ENCODE peak calls at places on chromosomes 12 and 14, in seven cellular contexts. P is colonic mucosa; S is Jurkat, Clone E6-1; W is CD8-positive, alpha-beta memory T cell; Y is A549; F is hepatocyte; X is GM23338. B is an unnamed sample.

GRCh38 chr12:94811611-94812010 is 161.3 kb upstream of the TMCC3 start:
- DNase-seq in P (no peak), S (no peak), W (no peak), Y (no peak), F (no peak), X (no peak), B (no peak)

GRCh38 chr12:93902736-93903562 is 225.8 kb downstream of the CRADD start:
- DNase-seq in P (peak; percentile 49), S (no peak), W (no peak), Y (no peak), F (peak; percentile 58), X (no peak), B (no peak)

GRCh38 chr12:29041621-29042020 is 107.5 kb upstream of the FAR2 start:
- DNase-seq in P (no peak), S (no peak), W (no peak), Y (peak; percentile 27), F (peak; percentile 59), X (no peak), B (no peak)

GRCh38 chr14:59918824-59919581 is 941 bp upstream of the LRRC9 start:
- DNase-seq in P (no peak), S (peak; percentile 68), W (no peak), Y (peak; percentile 35), F (peak; percentile 53), X (peak; percentile 43), B (peak; percentile 10)

GRCh38 chr12:111656016-111656415 is 29.7 kb downstream of the BRAP start:
- DNase-seq in P (no peak), S (no peak), W (no peak), Y (no peak), F (no peak), X (no peak), B (no peak)

GRCh38 chr12:30450872-30451271 is 244.8 kb downstream of the IPO8 start:
- DNase-seq in P (no peak), S (no peak), W (no peak), Y (no peak), F (no peak), X (no peak), B (no peak)

GRCh38 chr12:26347300-26347699 is 151.9 kb downstream of the SSPN start:
- DNase-seq in P (no peak), S (no peak), W (no peak), Y (no peak), F (no peak), X (no peak), B (no peak)

GRCh38 chr12:123389560-123390351 is 5.8 kb downstream of the KMT5A start:
- DNase-seq in P (peak; percentile 76), S (no peak), W (no peak), Y (no peak), F (peak; percentile 72), X (peak; percentile 74), B (peak; percentile 43)

GRCh38 chr14:101825797-101826196 is 64.3 kb downstream of the PPP2R5C start:
- DNase-seq in P (no peak), S (no peak), W (no peak), Y (no peak), F (no peak), X (no peak), B (no peak)

GRCh38 chr12:42119085-42119633 is 25.5 kb downstream of the GXYLT1 start:
- DNase-seq in P (no peak), S (no peak), W (no peak), Y (no peak), F (no peak), X (no peak), B (no peak)

GRCh38 chr14:24309538-24310386 is at the start of gene LTB4R2:
- DNase-seq in P (no peak), S (no peak), W (no peak), Y (no peak), F (no peak), X (no peak), B (no peak)
- H3K4me3 ChIP-seq in P (peak within 1 kb of the TSS; percentile 50), S (no peak within 1 kb of the TSS), W (peak within 1 kb of the TSS; percentile 58), Y (no peak within 1 kb of the TSS), F (no peak within 1 kb of the TSS), X (peak within 1 kb of the TSS; percentile 51), B (no peak within 1 kb of the TSS)

DNA sequence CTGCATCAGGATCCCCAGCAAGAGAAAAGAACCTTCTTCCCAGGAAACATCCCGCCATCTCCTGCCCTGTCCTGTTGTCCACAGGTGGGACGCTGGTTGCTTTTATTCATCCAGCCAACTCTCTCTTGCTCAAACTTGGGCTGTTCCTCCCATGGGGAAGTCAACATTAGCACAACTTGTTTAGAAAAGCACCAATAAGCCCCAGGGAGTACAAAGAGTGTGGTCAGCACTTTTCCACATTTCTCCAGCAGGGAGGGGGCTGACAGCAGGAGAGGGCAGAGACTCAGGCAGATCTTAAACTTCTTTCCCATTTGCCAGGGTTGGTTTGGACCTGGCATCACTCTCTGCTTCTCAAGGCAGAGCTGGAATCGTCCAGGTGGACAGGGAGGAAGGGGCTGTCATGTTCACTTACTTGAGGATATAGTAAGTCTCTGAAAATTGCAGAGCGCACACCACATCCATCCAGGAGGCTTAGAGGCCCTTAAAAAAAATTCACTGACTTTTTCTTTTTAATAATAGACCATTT is 74.9 kb downstream of the RBM19 start:
- DNase-seq in P (no peak), S (no peak), W (no peak), Y (no peak), F (no peak), X (no peak), B (no peak)
- H3K4me3 ChIP-seq in P (no peak overlapping the region), S (no peak overlapping the region), W (no peak overlapping the region), Y (no peak overlapping the region), F (no peak overlapping the region), X (no peak overlapping the region), B (no peak overlapping the region)

GRCh38 chr14:89617142-89617460 is 200.1 kb upstream of the FOXN3 start:
- DNase-seq in P (no peak), S (no peak), W (no peak), Y (no peak), F (no peak), X (no peak), B (no peak)
- H3K4me3 ChIP-seq in P (no peak overlapping the region), S (peak overlapping the region; percentile 71), W (peak overlapping the region; percentile 82), Y (no peak overlapping the region), F (peak overlapping the region; percentile 48), X (peak overlapping the region; percentile 67), B (peak overlapping the region; percentile 81)

GRCh38 chr14:34222867-34223266 is 239.2 kb downstream of the SPTSSA start:
- DNase-seq in P (no peak), S (no peak), W (no peak), Y (no peak), F (no peak), X (peak; percentile 5), B (no peak)

GRCh38 chr14:34219661-34220060 is 242.4 kb downstream of the SPTSSA start:
- DNase-seq in P (no peak), S (no peak), W (no peak), Y (no peak), F (no peak), X (no peak), B (no peak)

GRCh38 chr14:34222122-34222521 is 239.9 kb downstream of the SPTSSA start:
- DNase-seq in P (no peak), S (no peak), W (no peak), Y (peak; percentile 33), F (no peak), X (no peak), B (no peak)

GRCh38 chr14:34220311-34220710 is 241.7 kb downstream of the SPTSSA start:
- DNase-seq in P (no peak), S (no peak), W (no peak), Y (no peak), F (no peak), X (no peak), B (no peak)

GRCh38 chr14:34220921-34221320 is 241.1 kb downstream of the SPTSSA start:
- DNase-seq in P (no peak), S (no peak), W (no peak), Y (no peak), F (no peak), X (peak; percentile 14), B (no peak)
- H3K4me3 ChIP-seq in P (no peak overlapping the region), S (no peak overlapping the region), W (no peak overlapping the region), Y (no peak overlapping the region), F (no peak overlapping the region), X (no peak overlapping the region), B (no peak overlapping the region)

GRCh38 chr12:27521066-27521465 is 2.9 kb upstream of the PPFIBP1 start:
- DNase-seq in P (no peak), S (no peak), W (no peak), Y (no peak), F (no peak), X (peak; percentile 66), B (no peak)
- H3K4me3 ChIP-seq in P (no peak overlapping the region), S (no peak overlapping the region), W (no peak overlapping the region), Y (no peak overlapping the region), F (no peak overlapping the region), X (no peak overlapping the region), B (no peak overlapping the region)

DNA sequence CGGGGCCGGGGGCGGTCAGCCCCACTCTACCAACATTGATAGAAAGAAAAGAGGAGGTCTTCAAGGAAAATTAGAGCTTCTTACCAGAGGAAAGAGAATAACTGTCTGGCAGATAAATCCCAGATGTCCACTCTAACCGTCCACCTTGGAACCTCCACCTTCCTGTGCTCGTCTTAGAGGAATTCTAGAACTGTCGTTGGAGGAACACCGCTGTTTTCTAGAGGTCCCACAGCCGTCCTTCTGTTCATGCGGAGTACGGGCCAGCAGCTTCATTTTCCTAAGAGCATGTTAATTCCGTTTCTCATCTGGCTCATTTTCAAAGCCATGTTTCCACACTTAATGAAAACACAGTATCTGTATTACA is 107.9 kb upstream of the ESRRB start:
- DNase-seq in P (no peak), S (no peak), W (no peak), Y (no peak), F (no peak), X (no peak), B (no peak)
- H3K4me3 ChIP-seq in P (peak overlapping the region; percentile 33), S (no peak overlapping the region), W (no peak overlapping the region), Y (no peak overlapping the region), F (peak overlapping the region; percentile 9), X (peak overlapping the region; percentile 46), B (no peak overlapping the region)

DNA sequence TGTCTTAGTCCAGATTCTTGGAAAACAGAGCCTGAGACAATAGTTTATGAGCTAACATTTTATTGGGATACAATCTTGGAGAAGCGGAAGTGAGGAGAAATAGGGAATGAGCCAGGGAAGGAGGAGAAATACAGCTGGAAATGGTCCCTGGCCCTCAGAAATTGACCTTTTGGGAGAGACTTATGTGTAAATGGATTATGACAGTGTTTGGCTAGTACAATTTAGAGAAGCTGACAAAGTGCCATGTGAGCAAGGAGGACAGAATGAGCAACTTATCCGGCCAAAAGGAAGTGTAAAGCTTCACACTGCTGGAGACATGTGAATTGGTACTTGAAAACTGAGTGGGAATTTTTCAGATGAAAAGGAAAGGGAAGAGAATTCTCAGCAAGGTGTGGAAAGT is 2.9 kb downstream of the GLIPR1 start:
- DNase-seq in P (no peak), S (no peak), W (no peak), Y (no peak), F (no peak), X (no peak), B (no peak)
- H3K4me3 ChIP-seq in P (no peak overlapping the region), S (no peak overlapping the region), W (peak overlapping the region; percentile 50), Y (no peak overlapping the region), F (no peak overlapping the region), X (no peak overlapping the region), B (no peak overlapping the region)

GRCh38 chr14:24234095-24235020 is 1.6 kb downstream of the GMPR2 start:
- DNase-seq in P (no peak), S (no peak), W (no peak), Y (no peak), F (no peak), X (no peak), B (no peak)
- H3K4me3 ChIP-seq in P (no peak overlapping the region), S (peak overlapping the region; percentile 87), W (no peak overlapping the region), Y (no peak overlapping the region), F (no peak overlapping the region), X (no peak overlapping the region), B (peak overlapping the region; percentile 84)

GRCh38 chr14:85535316-85535715 is 5.4 kb downstream of the FLRT2 start:
- DNase-seq in P (no peak), S (no peak), W (no peak), Y (no peak), F (no peak), X (no peak), B (no peak)
- H3K4me3 ChIP-seq in P (no peak overlapping the region), S (no peak overlapping the region), W (no peak overlapping the region), Y (no peak overlapping the region), F (peak overlapping the region; percentile 71), X (peak overlapping the region; percentile 83), B (no peak overlapping the region)

B was measured in OCI-LY7.